ENCODE peak calls at places on chromosomes 4 and X, in ten cellular contexts. C, W, K, X, Q, I, V, T, A and R are unnamed samples.

GRCh38 chr4:2260336-2261109 is 1.4 kb downstream of the MXD4 start:
- DNase-seq in V (peak; percentile 34), Q (no peak), W (no peak), X (peak; percentile 1), C (no peak), I (no peak), K (no peak), T (no peak), A (no peak), R (peak; percentile 90)

GRCh38 chrX:19865567-19866363 is 21.6 kb downstream of the SH3KBP1 start:
- DNase-seq in I (no peak), T (no peak), X (no peak), K (no peak), A (no peak), W (no peak), Q (no peak), C (no peak), V (peak; percentile 33), R (peak; percentile 12)

GRCh38 chr4:14920237-14920636 is 82.0 kb upstream of the CPEB2 start:
- DNase-seq in A (no peak), X (no peak), T (no peak), W (no peak), V (no peak), I (no peak), Q (no peak), K (no peak), C (no peak), R (no peak)

GRCh38 chr4:27048350-27049100 is 187.9 kb downstream of the STIM2 start:
- DNase-seq in A (no peak), X (no peak), Q (peak; percentile 3), V (no peak), C (no peak), W (peak; percentile 52), T (peak; percentile 43), I (peak; percentile 21), K (peak; percentile 76), R (no peak)

GRCh38 chr4:140427104-140427918 is at the start of gene CLGN:
- DNase-seq in T (peak; percentile 65), K (peak; percentile 45), C (no peak), Q (peak; percentile 60), W (peak; percentile 66), I (peak; percentile 93), V (peak; percentile 21), X (peak; percentile 60), A (peak; percentile 89), R (peak; percentile 90)

GRCh38 chrX:78123190-78123589 is 16.3 kb downstream of the TAF9B start:
- DNase-seq in X (peak; percentile 30), I (no peak), K (no peak), W (no peak), Q (no peak), A (no peak), T (no peak), C (no peak), V (no peak), R (no peak)

GRCh38 chr4:15765910-15766703 is 12.0 kb upstream of the CD38 start:
- DNase-seq in X (no peak), I (no peak), A (no peak), Q (no peak), W (no peak), V (no peak), K (no peak), C (no peak), T (no peak), R (no peak)

GRCh38 chr4:98627883-98628282 is 30.5 kb downstream of the TSPAN5 start:
- DNase-seq in K (peak; percentile 60), V (no peak), I (no peak), C (no peak), W (no peak), T (no peak), X (no peak), A (no peak), Q (no peak), R (no peak)

GRCh38 chrX:462853-463252 is 76.1 kb upstream of the PPP2R3B start:
- DNase-seq in I (no peak), V (no peak), X (no peak), Q (no peak), K (no peak), T (no peak), A (no peak), W (no peak), C (no peak), R (no peak)

GRCh38 chr4:2785613-2786012 is 7.3 kb upstream of the SH3BP2 start:
- DNase-seq in W (no peak), V (peak; percentile 22), T (no peak), Q (no peak), A (no peak), I (no peak), X (no peak), C (no peak), K (no peak), R (peak; percentile 9)

GRCh38 chr4:106767991-106768390 is 268.1 kb downstream of the DKK2 start:
- DNase-seq in V (no peak), T (no peak), K (no peak), I (no peak), X (no peak), Q (no peak), W (no peak), C (no peak), A (no peak), R (no peak)

GRCh38 chr4:3478446-3479357 is 15.6 kb downstream of the DOK7 start:
- DNase-seq in I (no peak), V (no peak), Q (no peak), K (no peak), W (no peak), A (no peak), X (no peak), T (no peak), C (no peak), R (no peak)

GRCh38 chr4:177483271-177483670 is 41.0 kb upstream of the AGA start:
- DNase-seq in I (no peak), K (no peak), V (no peak), A (no peak), C (no peak), W (no peak), Q (no peak), T (no peak), X (no peak), R (no peak)

GRCh38 chr4:1476140-1476513 is 69.9 kb upstream of the NKX1-1 start:
- DNase-seq in C (no peak), W (no peak), K (no peak), A (no peak), V (no peak), I (no peak), Q (no peak), X (no peak), T (no peak), R (no peak)

GRCh38 chr4:85763207-85763606 is 288.3 kb downstream of the ARHGAP24 start:
- DNase-seq in T (no peak), C (no peak), Q (no peak), X (no peak), V (no peak), A (no peak), I (no peak), K (no peak), W (no peak), R (no peak)

GRCh38 chrX:109931677-109932076 is 71.2 kb upstream of the TMEM164 start:
- DNase-seq in I (no peak), W (no peak), K (no peak), T (no peak), V (no peak), Q (no peak), C (no peak), A (no peak), X (no peak), R (no peak)

GRCh38 chrX:13472975-13473665 is 96.3 kb upstream of the EGFL6 start:
- DNase-seq in I (no peak), T (no peak), X (no peak), C (no peak), V (no peak), W (no peak), A (no peak), Q (no peak), K (no peak), R (no peak)

GRCh38 chr4:48102303-48102702 is 31.7 kb downstream of the TXK start:
- DNase-seq in K (no peak), X (no peak), W (no peak), V (no peak), Q (no peak), I (no peak), T (no peak), A (no peak), C (no peak), R (no peak)

GRCh38 chrX:65586491-65586890 is 51.9 kb upstream of the LAS1L start:
- DNase-seq in K (no peak), Q (no peak), A (no peak), C (no peak), I (no peak), X (no peak), V (no peak), W (no peak), T (no peak), R (peak; percentile 28)

GRCh38 chr4:20554134-20554533 is 146.1 kb upstream of the PACRGL start:
- DNase-seq in C (no peak), X (no peak), A (no peak), W (no peak), Q (no peak), V (no peak), T (no peak), I (no peak), K (no peak), R (no peak)

GRCh38 chr4:167248271-167248670 is 14.0 kb upstream of the SPOCK3 start:
- DNase-seq in A (no peak), I (no peak), T (no peak), V (no peak), K (no peak), W (no peak), Q (no peak), X (no peak), C (no peak), R (no peak)